ENCODE peak calls at places on chromosome 11, in nine cellular contexts. C is right cardiac atrium, I is T follicular helper cell, P is ELR, X is NCI-H1105, H is COLO829, T is AG04450, M is Calu3, V is activated T-cell treated with anti-CD3 and anti-CD28 coated beads for 24 hours. O is an unnamed sample.

GRCh38 chr11:36312593-36312990 is 16.5 kb downstream of the PRR5L start:
- DNase-seq in C (no peak), I (no peak), P (peak), X (no peak), H (no peak), T (peak), M (peak), V (no peak), O (no peak)

GRCh38 chr11:47178737-47179654 is 2.3 kb upstream of the ARFGAP2 start:
- DNase-seq in C (no peak), I (no peak), P (no peak), X (no peak), H (no peak), T (no peak), M (no peak), V (no peak), O (no peak)

GRCh38 chr11:80379620-80380278 is 938.9 kb upstream of the TENM4 start:
- DNase-seq in C (no peak), I (no peak), P (no peak), X (no peak), H (no peak), T (no peak), M (no peak), V (no peak), O (no peak)

GRCh38 chr11:128424867-128425285 is 162.5 kb downstream of the ETS1 start:
- DNase-seq in C (peak), I (no peak), P (no peak), X (no peak), H (no peak), T (no peak), M (no peak), V (no peak), O (no peak)

GRCh38 chr11:91857194-91857593 is 367.4 kb upstream of the FAT3 start:
- DNase-seq in C (no peak), I (no peak), P (no peak), X (no peak), H (no peak), T (no peak), M (no peak), V (no peak), O (no peak)

GRCh38 chr11:67273260-67273990 is 7.2 kb downstream of the GRK2 start:
- DNase-seq in C (peak), I (no peak), P (no peak), X (no peak), H (no peak), T (no peak), M (no peak), V (no peak), O (no peak)

GRCh38 chr11:73270089-73270854 is 1.9 kb upstream of the P2RY6 start:
- DNase-seq in C (no peak), I (no peak), P (no peak), X (no peak), H (no peak), T (no peak), M (no peak), V (no peak), O (no peak)

GRCh38 chr11:17479284-17480214 is 2.9 kb upstream of the ABCC8 start:
- DNase-seq in C (no peak), I (no peak), P (peak), X (peak), H (no peak), T (no peak), M (peak), V (no peak), O (no peak)

GRCh38 chr11:33741806-33742205 is 5.6 kb upstream of the CD59 start:
- DNase-seq in C (no peak), I (no peak), P (no peak), X (no peak), H (no peak), T (no peak), M (no peak), V (no peak), O (no peak)

GRCh38 chr11:134471341-134472187 is 59.5 kb upstream of the B3GAT1 start:
- DNase-seq in C (no peak), I (no peak), P (no peak), X (no peak), H (no peak), T (no peak), M (no peak), V (no peak), O (no peak)

GRCh38 chr11:15848769-15849168 is 507.6 kb downstream of the SOX6 start:
- DNase-seq in C (no peak), I (no peak), P (no peak), X (no peak), H (no peak), T (no peak), M (no peak), V (no peak), O (no peak)

GRCh38 chr11:128210148-128210940 is 377.0 kb downstream of the ETS1 start:
- DNase-seq in C (no peak), I (no peak), P (peak), X (no peak), H (peak), T (peak), M (peak), V (no peak), O (no peak)